ENCODE peak calls at places on chromosomes 6 and 20, in four cellular contexts. P is stimulated activated CD8-positive, alpha-beta memory T cell treated with anti-CD3 and anti-CD28 coated beads, Interleukin-4, amount 100 ng/mL, for 4 hours; H is left colon; U is CD8-positive, alpha-beta T cell. L is an unnamed sample.

GRCh38 chr6:53440331-53440730 is 91.6 kb upstream of the ELOVL5 start:
- DNase-seq in P (no peak), H (no peak), U (no peak), L (no peak)

GRCh38 chr6:111486921-111487320 is 3.9 kb upstream of the REV3L start:
- DNase-seq in P (no peak), H (no peak), U (no peak), L (no peak)

GRCh38 chr20:16098890-16099639 is 474.2 kb downstream of the KIF16B start:
- DNase-seq in P (no peak), H (no peak), U (no peak), L (no peak)

GRCh38 chr6:3377536-3378397 is 79.1 kb downstream of the SLC22A23 start:
- DNase-seq in P (no peak), H (no peak), U (no peak), L (no peak)

GRCh38 chr6:167985205-167985604 is 12.3 kb upstream of the KIF25 start:
- DNase-seq in P (no peak), H (no peak), U (no peak), L (no peak)

GRCh38 chr6:125994659-125995488 is 8.5 kb downstream of the TRMT11 start:
- DNase-seq in P (no peak), H (no peak), U (no peak), L (no peak)

GRCh38 chr6:99187429-99187828 is 162.0 kb downstream of the FAXC start:
- DNase-seq in P (no peak), H (no peak), U (no peak), L (no peak)

GRCh38 chr20:38501858-38502431 is 29.3 kb downstream of the RALGAPB start:
- DNase-seq in P (no peak), H (no peak), U (no peak), L (no peak)

GRCh38 chr6:5085638-5086293 is 625 bp downstream of the PPP1R3G start:
- DNase-seq in P (no peak), H (peak; percentile 34), U (no peak), L (no peak)

GRCh38 chr20:16100767-16101166 is 472.5 kb downstream of the KIF16B start:
- DNase-seq in P (no peak), H (no peak), U (no peak), L (no peak)

GRCh38 chr6:45845546-45845945 is 170.1 kb downstream of the CLIC5 start:
- DNase-seq in P (no peak), H (no peak), U (no peak), L (no peak)

GRCh38 chr20:37385659-37386504 is 39.9 kb downstream of the SRC start:
- DNase-seq in P (no peak), H (peak; percentile 18), U (no peak), L (no peak)

GRCh38 chr20:17816804-17817590 is 117.2 kb downstream of the BANF2 start:
- DNase-seq in P (no peak), H (no peak), U (no peak), L (no peak)

GRCh38 chr6:20252311-20252710 is 40.0 kb upstream of the MBOAT1 start:
- DNase-seq in P (no peak), H (no peak), U (no peak), L (no peak)

GRCh38 chr6:36962874-36963273 is 8.3 kb downstream of the PI16 start:
- DNase-seq in P (peak; percentile 28), H (peak; percentile 52), U (peak; percentile 78), L (peak; percentile 83)

GRCh38 chr6:143700684-143701342 is 23.0 kb downstream of the PHACTR2 start:
- DNase-seq in P (no peak), H (no peak), U (no peak), L (no peak)

GRCh38 chr20:57902478-57902877 is 192.7 kb upstream of the PMEPA1 start:
- DNase-seq in P (no peak), H (no peak), U (no peak), L (no peak)

L was measured in iPS DF 19.7.